ENCODE peak calls at places on chromosomes 7 and 10, in eight cellular contexts. C, R, X, V, Z, F, S and M are unnamed samples. For H3K36me3, the result is how much of the 10 kb centered on the place peaks cover.

GRCh38 chr10:119620241-119620753 is 23.5 kb upstream of the TIAL1 start:
- DNase-seq in R (no peak), S (no peak), F (no peak), C (no peak), V (no peak), Z (no peak), X (peak), M (no peak)

GRCh38 chr10:79051766-79052165 is 17.0 kb upstream of the ZMIZ1 start:
- DNase-seq in C (peak), X (no peak), F (no peak), R (no peak), S (no peak), V (peak), Z (peak), M (no peak)

GRCh38 chr7:91720255-91720937 is 160.1 kb downstream of the MTERF1 start:
- DNase-seq in S (no peak), R (no peak), F (no peak), C (no peak), V (no peak), X (peak), Z (no peak), M (no peak)

GRCh38 chr7:7438851-7439250 is 96.8 kb downstream of the COL28A1 start:
- DNase-seq in F (peak), C (no peak), R (no peak), S (no peak), V (peak), X (peak), Z (no peak), M (peak)

GRCh38 chr7:150357771-150358427 is 10.7 kb upstream of the REPIN1 start:
- DNase-seq in Z (no peak), F (no peak), V (peak), C (no peak), S (no peak), R (no peak), X (no peak), M (no peak)

GRCh38 chr10:43078986-43079273 is 2.1 kb downstream of the RET start:
- DNase-seq in V (peak), C (no peak), F (no peak), Z (peak), S (no peak), X (no peak), R (peak), M (no peak)

GRCh38 chr10:77084431-77085144 is 553.0 kb downstream of the KCNMA1 start:
- DNase-seq in V (no peak), Z (peak), R (no peak), F (no peak), S (no peak), C (no peak), X (peak), M (no peak)

GRCh38 chr7:71206183-71206582 is 74.2 kb downstream of the GALNT17 start:
- DNase-seq in C (no peak), X (no peak), R (no peak), F (no peak), Z (no peak), V (no peak), S (no peak), M (no peak)

GRCh38 chr7:81685263-81685868 is 84.5 kb downstream of the HGF start:
- DNase-seq in S (no peak), X (no peak), F (no peak), C (no peak), V (no peak), R (no peak), Z (no peak), M (no peak)

GRCh38 chr10:4303045-4303444 is 518.0 kb upstream of the KLF6 start:
- DNase-seq in X (peak), Z (no peak), V (no peak), R (no peak), S (no peak), C (no peak), F (no peak), M (no peak)

GRCh38 chr7:113087278-113087998 is 811 bp upstream of the GPR85 start:
- DNase-seq in V (peak), X (peak), S (no peak), R (peak), F (no peak), C (no peak), Z (no peak), M (peak)

GRCh38 chr7:154610903-154611302 is 392.0 kb downstream of the PAXIP1 start:
- DNase-seq in X (no peak), Z (no peak), V (no peak), S (no peak), F (no peak), C (no peak), R (no peak), M (no peak)

GRCh38 chr10:52465202-52465601 is 151.1 kb downstream of the DKK1 start:
- DNase-seq in F (no peak), X (no peak), Z (no peak), S (no peak), V (no peak), C (no peak), R (no peak), M (no peak)

GRCh38 chr7:2732959-2733584 is 45.1 kb downstream of the AMZ1 start:
- DNase-seq in R (no peak), Z (peak), V (peak), C (peak), S (peak), F (no peak), X (peak), M (no peak)

GRCh38 chr7:32357535-32358277 is 132.5 kb downstream of the LSM5 start:
- DNase-seq in F (peak), V (no peak), X (no peak), C (no peak), R (peak), Z (no peak), S (no peak), M (no peak)

GRCh38 chr10:102172288-102172687 is 20.1 kb downstream of the NOLC1 start:
- DNase-seq in F (no peak), Z (no peak), R (no peak), V (no peak), S (no peak), X (no peak), C (no peak), M (no peak)

GRCh38 chr7:42059275-42059674 is 177.7 kb downstream of the GLI3 start:
- DNase-seq in V (no peak), Z (no peak), F (no peak), C (no peak), S (no peak), X (no peak), R (no peak), M (no peak)

GRCh38 chr10:88194041-88194887 is 330.8 kb downstream of the PTEN start:
- DNase-seq in X (peak), C (no peak), F (peak), S (no peak), R (no peak), V (no peak), Z (no peak), M (no peak)

GRCh38 chr7:127708788-127709187 is 56.8 kb downstream of the SND1 start:
- DNase-seq in V (peak), R (peak), X (peak), F (peak), S (peak), C (peak), Z (peak), M (peak)

GRCh38 chr7:29502133-29502532 is 61.5 kb upstream of the PRR15 start:
- DNase-seq in S (no peak), X (no peak), C (no peak), Z (no peak), F (no peak), R (no peak), V (no peak), M (no peak)

GRCh38 chr7:289209-289755 is 688 bp upstream of the FOXL3 start:
- DNase-seq in V (peak), X (no peak), C (no peak), Z (no peak), S (no peak), R (peak), F (no peak), M (no peak)

GRCh38 chr7:134842062-134842461 is 62.6 kb downstream of the CALD1 start:
- DNase-seq in X (peak), F (no peak), S (no peak), V (no peak), C (no peak), R (no peak), Z (no peak), M (no peak)
- H3K36me3 ChIP-seq in X (under half), F (under half), S (under half), V (half or more), C (under half), R (under half), Z (under half), M (under half)

DNA sequence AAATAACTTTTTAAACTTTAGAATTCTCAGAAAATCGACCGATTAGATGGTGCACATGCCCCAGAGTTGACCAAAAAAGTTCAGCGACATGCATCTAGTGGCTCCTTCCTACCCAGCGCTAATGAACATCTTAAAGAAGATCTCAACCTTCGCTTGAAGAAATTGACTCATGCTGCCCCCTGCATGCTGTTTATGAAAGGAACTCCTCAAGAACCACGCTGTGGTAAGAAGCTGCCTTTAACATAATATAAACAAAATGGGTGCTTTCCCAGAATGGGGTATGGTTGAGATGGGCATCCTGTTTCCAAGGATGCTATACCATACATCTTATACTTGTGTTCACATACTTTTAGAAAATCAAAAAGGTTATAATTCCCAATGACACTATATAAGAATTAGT is 24.6 kb downstream of the GLRX3 start:
- DNase-seq in S (no peak), X (no peak), R (peak), Z (no peak), C (no peak), F (no peak), V (no peak), M (no peak)
- TF ChIP-seq CTCF in S (no peak), X (no peak), R (peak), Z (no peak), C (no peak), F (no peak), V (no peak), M (peak)

DNA sequence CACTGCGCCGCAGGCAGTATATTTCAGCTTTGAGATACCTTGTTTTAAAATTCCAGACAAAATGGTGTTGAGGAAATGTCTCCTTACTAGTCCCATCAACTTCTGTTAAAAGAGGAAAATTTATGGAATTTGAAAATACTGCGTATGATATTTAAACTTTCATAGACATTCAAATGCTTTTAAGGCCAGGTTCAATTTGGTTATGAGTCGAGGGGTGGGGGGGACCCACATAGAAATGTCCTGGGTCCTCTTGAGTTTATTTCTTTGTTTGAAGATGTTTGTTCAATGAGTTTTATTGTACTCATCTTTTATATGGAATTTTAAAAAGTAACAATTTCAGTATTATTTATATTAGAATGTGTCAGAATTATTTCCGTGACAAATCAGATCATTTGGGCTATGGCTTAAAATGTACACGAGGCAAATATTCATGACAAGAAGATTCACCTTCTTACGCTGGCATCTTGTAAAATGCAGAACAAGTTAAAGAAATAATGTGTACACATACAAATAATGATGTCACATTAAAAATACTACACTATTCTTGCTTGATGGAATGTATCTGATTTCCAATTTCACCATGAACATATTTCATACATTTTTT is 1.3 kb downstream of the IKZF1 start:
- DNase-seq in C (no peak), S (no peak), F (no peak), X (no peak), Z (no peak), V (no peak), R (no peak), M (no peak)
- H3K4me3 ChIP-seq in C (peak), S (no peak), F (no peak), X (no peak), Z (peak), V (no peak), R (peak), M (no peak)

DNA sequence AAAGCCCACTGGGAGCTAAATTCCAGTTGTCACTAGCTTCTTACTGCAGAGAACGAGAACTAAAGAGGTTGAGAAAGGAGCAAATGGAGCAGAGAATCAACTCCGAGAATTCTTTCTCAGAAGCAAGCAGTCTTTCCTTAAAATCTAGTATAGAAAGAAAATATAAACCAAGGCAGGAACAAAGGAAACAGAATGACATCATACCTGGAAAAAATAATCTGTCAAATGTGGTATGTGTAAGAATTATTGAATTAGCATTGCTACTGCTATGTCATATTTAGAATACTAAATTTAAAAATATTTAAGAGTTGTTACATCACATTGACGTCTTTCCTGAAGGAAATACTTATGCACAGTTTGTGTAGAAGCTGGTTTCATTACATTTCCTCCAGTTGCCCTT is 4.3 kb downstream of the SLF2 start:
- DNase-seq in S (no peak), C (no peak), X (no peak), Z (no peak), F (no peak), V (no peak), R (no peak), M (no peak)
- H3K36me3 ChIP-seq in S (under half), C (under half), X (under half), Z (half or more), F (under half), V (half or more), R (under half), M (under half)